ENCODE peak calls at places on chromosomes 1 and 21, in six cellular contexts. Z is AG10803, W is left ventricle myocardium inferior, C is HT1080, P is ureter, D is neural crest cell. B is an unnamed sample.

GRCh38 chr21:37642493-37642892 is 273.8 kb downstream of the KCNJ6 start:
- DNase-seq in Z (no peak), W (no peak), C (peak), P (no peak), D (no peak), B (no peak)

GRCh38 chr1:66434096-66434495 is 99.9 kb upstream of the SGIP1 start:
- DNase-seq in Z (peak), W (no peak), C (peak), P (no peak), D (no peak), B (no peak)

GRCh38 chr1:117793396-117793795 is 136.0 kb downstream of the GDAP2 start:
- DNase-seq in Z (no peak), W (no peak), C (no peak), P (no peak), D (no peak), B (no peak)

GRCh38 chr1:204736861-204737260 is 51.3 kb upstream of the LRRN2 start:
- DNase-seq in Z (no peak), W (no peak), C (no peak), P (peak), D (no peak), B (no peak)

GRCh38 chr1:196933531-196934189 is 9.9 kb upstream of the CFHR2 start:
- DNase-seq in Z (no peak), W (no peak), C (peak), P (no peak), D (no peak), B (no peak)

GRCh38 chr1:59691261-59691660 is 123.5 kb upstream of the HOOK1 start:
- DNase-seq in Z (peak), W (peak), C (no peak), P (no peak), D (no peak), B (peak)

GRCh38 chr1:226609836-226610455 is 61.4 kb downstream of the STUM start:
- DNase-seq in Z (peak), W (peak), C (no peak), P (no peak), D (no peak), B (no peak)

GRCh38 chr1:46553506-46553905 is 2.1 kb upstream of the KNCN start:
- DNase-seq in Z (no peak), W (no peak), C (no peak), P (no peak), D (no peak), B (no peak)

GRCh38 chr1:51189421-51190073 is 46.5 kb upstream of the RNF11 start:
- DNase-seq in Z (peak), W (no peak), C (peak), P (no peak), D (peak), B (no peak)